ENCODE peak calls at places on chromosomes 12 and 14, in seven cellular contexts. D is SK-N-SH, T is GM12892, J is GM12878, K is K562, C is HepG2, P is H1. U is an unnamed sample.

GRCh38 chr12:9098115-9098452 is 17.6 kb downstream of the A2M start:
- DNase-seq in J (no peak), T (no peak), K (no peak), D (no peak), C (no peak), P (no peak), U (no peak)

GRCh38 chr14:46325777-46326176 is 325.8 kb downstream of the RPL10L start:
- DNase-seq in P (no peak), J (no peak), T (no peak), K (no peak), D (no peak), C (no peak), U (no peak)

GRCh38 chr12:53645191-53645590 is 19.0 kb upstream of the ATF7 start:
- DNase-seq in P (no peak), T (no peak), C (no peak), D (no peak), K (no peak), J (no peak), U (no peak)

GRCh38 chr14:50347521-50347920 is 35.4 kb downstream of the DMAC2L start:
- DNase-seq in K (peak), D (no peak), J (no peak), T (no peak), C (no peak), P (no peak), U (no peak)

GRCh38 chr12:57841445-57841844 is 5.1 kb downstream of the CTDSP2 start:
- DNase-seq in P (no peak), C (no peak), T (no peak), D (peak), J (no peak), K (no peak), U (no peak)

GRCh38 chr12:128969480-128970055 is 116.3 kb downstream of the GLT1D1 start:
- DNase-seq in D (peak), C (no peak), P (peak), J (peak), K (peak), T (peak), U (peak)

GRCh38 chr14:101945171-101945570 is 19.2 kb upstream of the DYNC1H1 start:
- DNase-seq in T (no peak), K (no peak), P (no peak), C (no peak), J (no peak), D (no peak), U (no peak)

GRCh38 chr12:124745468-124745890 is 118.2 kb downstream of the SCARB1 start:
- DNase-seq in T (no peak), K (no peak), P (no peak), C (no peak), J (no peak), D (no peak), U (no peak)

GRCh38 chr12:124087251-124088141 is 114.5 kb downstream of the ZNF664 start:
- DNase-seq in K (no peak), T (no peak), P (no peak), D (peak), J (no peak), C (no peak), U (no peak)

GRCh38 chr12:24561882-24562760 is 386.8 kb downstream of the BCAT1 start:
- DNase-seq in P (peak), J (no peak), C (no peak), K (no peak), T (peak), D (peak), U (peak)

GRCh38 chr14:81655423-81656314 is 122.0 kb upstream of the SEL1L start:
- DNase-seq in K (peak), P (no peak), C (peak), T (no peak), D (no peak), J (no peak), U (no peak)

GRCh38 chr12:10740182-10740581 is 17.1 kb upstream of the YBX3 start:
- DNase-seq in K (peak), C (peak), J (no peak), D (no peak), T (no peak), P (no peak), U (no peak)

GRCh38 chr12:91890742-91891141 is 254.9 kb downstream of the BTG1 start:
- DNase-seq in D (no peak), J (no peak), K (no peak), C (no peak), T (no peak), P (no peak), U (no peak)

GRCh38 chr12:53066594-53066978 is 12.6 kb downstream of the SPRYD3 start:
- DNase-seq in J (no peak), D (no peak), K (no peak), C (no peak), P (no peak), T (no peak), U (no peak)

GRCh38 chr14:71354801-71355200 is 447.5 kb downstream of the PCNX1 start:
- DNase-seq in K (no peak), P (no peak), D (no peak), T (no peak), J (no peak), C (no peak), U (no peak)

GRCh38 chr12:112841240-112841639 is 49.7 kb downstream of the RPH3A start:
- DNase-seq in C (no peak), T (no peak), P (no peak), K (no peak), J (no peak), D (no peak), U (no peak)

GRCh38 chr14:36426836-36427235 is 93.2 kb downstream of the NKX2-1 start:
- DNase-seq in D (no peak), T (no peak), K (no peak), C (no peak), P (no peak), J (no peak), U (no peak)

GRCh38 chr12:13147688-13148531 is 44.4 kb upstream of the GSG1 start:
- DNase-seq in C (no peak), T (no peak), D (no peak), J (no peak), K (no peak), P (no peak), U (no peak)

GRCh38 chr14:35897616-35898111 is 71.5 kb downstream of the BRMS1L start:
- DNase-seq in T (no peak), J (no peak), K (no peak), P (no peak), D (no peak), C (peak), U (no peak)

GRCh38 chr12:111405856-111406473 is at the start of gene SH2B3:
- DNase-seq in T (no peak), P (no peak), J (no peak), C (no peak), K (no peak), D (no peak), U (no peak)

GRCh38 chr12:49330631-49331359 is 6.2 kb downstream of the C1QL4 start:
- DNase-seq in P (no peak), K (no peak), T (no peak), C (no peak), J (no peak), D (no peak), U (no peak)

GRCh38 chr12:42798811-42799438 is 209.4 kb upstream of the PRICKLE1 start:
- DNase-seq in C (no peak), D (no peak), J (no peak), K (no peak), T (no peak), P (no peak), U (no peak)

GRCh38 chr12:98883231-98883630 is 238.1 kb downstream of the APAF1 start:
- DNase-seq in C (no peak), P (no peak), T (no peak), J (no peak), K (no peak), D (no peak), U (no peak)

GRCh38 chr12:43113153-43113552 is 438.9 kb downstream of the ADAMTS20 start:
- DNase-seq in C (no peak), P (no peak), J (no peak), K (no peak), D (peak), T (no peak), U (no peak)

GRCh38 chr14:69291891-69292586 is 32.1 kb downstream of the GALNT16 start:
- DNase-seq in T (no peak), K (no peak), P (peak), C (no peak), D (no peak), J (no peak), U (no peak)

GRCh38 chr12:43842259-43842658 is 6.4 kb downstream of the TMEM117 start:
- DNase-seq in K (no peak), D (no peak), P (no peak), C (no peak), J (no peak), T (no peak), U (no peak)

GRCh38 chr14:92866181-92866752 is 56.7 kb upstream of the CHGA start:
- DNase-seq in T (no peak), K (no peak), C (no peak), P (no peak), J (no peak), D (no peak), U (no peak)

GRCh38 chr12:6533653-6534157 is 612 bp upstream of the GAPDH start:
- DNase-seq in T (peak), P (peak), C (peak), K (peak), J (no peak), D (peak), U (peak)

GRCh38 chr12:19031032-19031431 is 98.5 kb upstream of the PLEKHA5 start:
- DNase-seq in K (no peak), C (no peak), P (no peak), T (no peak), D (no peak), J (no peak), U (no peak)

GRCh38 chr12:116964740-116965090 is 54.0 kb downstream of the FBXW8 start:
- DNase-seq in K (no peak), C (no peak), D (no peak), P (no peak), J (no peak), T (no peak), U (no peak)

GRCh38 chr14:82879949-82880535 is 1346.4 kb upstream of the SEL1L start:
- DNase-seq in T (no peak), D (no peak), J (no peak), C (no peak), K (no peak), P (no peak), U (no peak)

GRCh38 chr12:128069359-128069997 is 197.5 kb upstream of the TMEM132C start:
- DNase-seq in D (peak), J (no peak), K (peak), P (peak), T (no peak), C (peak), U (peak)

GRCh38 chr12:25997401-25997973 is 39.0 kb downstream of the RASSF8 start:
- DNase-seq in C (no peak), P (no peak), J (no peak), T (no peak), D (no peak), K (no peak), U (no peak)

GRCh38 chr14:61503167-61503801 is 181.9 kb downstream of the PRKCH start:
- DNase-seq in P (no peak), C (no peak), J (peak), T (no peak), K (no peak), D (no peak), U (no peak)

GRCh38 chr12:5806376-5807089 is 138.5 kb downstream of the ANO2 start:
- DNase-seq in K (no peak), P (no peak), J (no peak), T (no peak), D (no peak), C (no peak), U (no peak)

GRCh38 chr14:100589760-100590469 is 2.7 kb upstream of the BEGAIN start:
- DNase-seq in D (peak), J (no peak), C (no peak), K (no peak), T (no peak), P (no peak), U (no peak)

GRCh38 chr12:42985506-42985905 is 396.0 kb upstream of the PRICKLE1 start:
- DNase-seq in D (no peak), T (no peak), P (no peak), J (no peak), K (no peak), C (no peak), U (no peak)

GRCh38 chr12:30753761-30754382 is 879 bp downstream of the CAPRIN2 start:
- DNase-seq in P (no peak), T (no peak), D (peak), C (no peak), K (peak), J (no peak), U (no peak)

GRCh38 chr14:68682166-68683103 is 110.4 kb downstream of the ZFP36L1 start:
- DNase-seq in K (peak), J (peak), D (no peak), T (no peak), P (no peak), C (peak), U (no peak)

GRCh38 chr14:87332001-87332400 is 661.0 kb downstream of the GALC start:
- DNase-seq in J (no peak), D (no peak), K (no peak), C (no peak), T (no peak), P (no peak), U (no peak)
- TF ChIP-seq TAF1 in J (no peak), D (no peak), K (no peak), C (no peak), T (no peak), P (no peak), U (no peak)

GRCh38 chr12:54654926-54655325 is 6.8 kb upstream of the DCD start:
- DNase-seq in J (no peak), C (no peak), P (no peak), D (no peak), T (no peak), K (no peak), U (no peak)

GRCh38 chr12:54661048-54661447 is 12.9 kb upstream of the DCD start:
- DNase-seq in T (no peak), P (no peak), K (no peak), C (no peak), J (no peak), D (no peak), U (no peak)

GRCh38 chr12:54660320-54660962 is 12.3 kb upstream of the DCD start:
- DNase-seq in T (no peak), P (no peak), C (no peak), K (no peak), D (no peak), J (no peak), U (no peak)

GRCh38 chr12:54658306-54659264 is 10.4 kb upstream of the DCD start:
- DNase-seq in T (peak), P (peak), K (peak), C (peak), J (no peak), D (peak), U (peak)

DNA sequence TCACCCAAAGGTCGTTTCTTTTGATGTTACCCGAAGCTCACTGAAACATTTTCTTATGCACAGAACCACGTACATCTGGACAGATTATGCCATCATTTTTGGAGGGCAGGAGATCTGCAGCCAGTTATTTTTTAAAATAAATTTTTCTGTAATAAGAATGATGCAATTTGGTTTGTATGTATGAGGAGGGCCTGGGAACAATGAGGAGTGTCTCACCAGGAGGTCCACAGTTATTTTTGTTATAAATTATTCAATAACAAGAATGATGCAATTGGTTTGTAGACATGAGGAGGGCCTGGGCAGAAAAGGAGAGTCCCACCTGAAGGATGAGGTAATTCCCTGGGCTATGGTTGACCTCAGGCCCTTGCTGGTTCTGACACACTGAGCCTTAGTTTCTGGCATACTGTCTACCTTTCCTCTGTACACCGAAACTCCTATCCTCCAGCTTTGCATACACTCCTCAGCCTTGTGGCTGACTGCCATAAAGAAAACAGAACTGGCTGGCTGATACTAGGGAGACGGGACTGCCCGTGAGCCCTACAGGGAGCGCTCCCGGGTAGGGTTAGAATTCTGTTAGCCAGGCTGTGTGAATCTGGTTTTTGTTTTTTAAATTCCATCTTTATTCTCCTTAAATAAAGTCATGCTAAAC is 9.0 kb upstream of the DCD start:
- DNase-seq in D (no peak), P (no peak), T (no peak), K (no peak), C (no peak), J (no peak), U (no peak)
- TF ChIP-seq TAF1 in D (no peak), P (no peak), T (no peak), K (no peak), C (no peak), J (no peak), U (no peak)

GRCh38 chr12:93913845-93914244 is 234.5 kb upstream of the PLXNC1 start:
- DNase-seq in D (no peak), C (no peak), P (no peak), K (no peak), J (no peak), T (no peak), U (no peak)

GRCh38 chr12:93911436-93911835 is 234.3 kb downstream of the CRADD start:
- DNase-seq in P (no peak), D (no peak), C (no peak), J (no peak), T (no peak), K (no peak), U (no peak)

GRCh38 chr12:93908264-93908663 is 231.1 kb downstream of the CRADD start:
- DNase-seq in T (no peak), P (no peak), K (no peak), C (no peak), D (no peak), J (no peak), U (no peak)

GRCh38 chr12:93912086-93912733 is 235.0 kb downstream of the CRADD start:
- DNase-seq in C (no peak), D (no peak), P (no peak), T (no peak), J (no peak), K (peak), U (no peak)

GRCh38 chr12:93908846-93909592 is 231.8 kb downstream of the CRADD start:
- DNase-seq in J (no peak), T (no peak), D (no peak), K (no peak), P (no peak), C (no peak), U (no peak)
- TF ChIP-seq TAF1 in J (no peak), T (no peak), D (no peak), K (no peak), P (no peak), C (no peak), U (no peak)

GRCh38 chr12:104294845-104295674 is 8.5 kb upstream of the EID3 start:
- DNase-seq in C (no peak), K (no peak), D (no peak), P (no peak), J (no peak), T (no peak), U (no peak)

GRCh38 chr12:104299842-104300481 is 3.6 kb upstream of the EID3 start:
- DNase-seq in D (no peak), K (no peak), T (no peak), P (no peak), J (no peak), C (no peak), U (no peak)

GRCh38 chr12:104295954-104296353 is 7.6 kb upstream of the EID3 start:
- DNase-seq in J (no peak), P (no peak), C (no peak), D (no peak), T (no peak), K (no peak), U (no peak)

GRCh38 chr12:104297477-104298113 is 5.9 kb upstream of the EID3 start:
- DNase-seq in T (no peak), C (no peak), J (no peak), K (no peak), D (no peak), P (no peak), U (no peak)

DNA sequence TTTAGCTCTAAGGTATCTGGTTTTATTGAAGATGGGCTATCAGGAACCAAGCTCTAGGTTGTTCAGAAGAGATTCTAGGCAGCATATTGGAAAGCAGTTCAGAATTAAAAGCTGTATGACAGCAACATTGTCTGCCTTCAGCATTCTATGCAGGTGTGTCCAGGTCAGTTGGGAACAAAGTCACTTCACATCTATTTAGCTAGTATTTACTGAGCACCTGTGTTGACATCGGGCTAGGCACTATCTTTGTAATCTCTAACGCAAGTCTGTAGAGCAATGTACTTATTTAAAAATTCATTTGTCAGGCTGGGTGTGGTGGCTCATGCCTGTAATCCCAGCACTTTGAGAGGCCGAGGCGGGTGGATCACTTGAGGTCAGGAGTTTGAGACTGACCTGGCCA is 6.8 kb upstream of the EID3 start:
- DNase-seq in C (no peak), P (no peak), D (no peak), K (no peak), T (no peak), J (no peak), U (no peak)
- TF ChIP-seq TAF1 in C (no peak), P (no peak), D (no peak), K (no peak), T (no peak), J (no peak), U (no peak)

GRCh38 chr14:22837750-22838538 is 1.6 kb downstream of the MMP14 start:
- DNase-seq in T (no peak), D (no peak), K (no peak), C (no peak), P (peak), J (no peak), U (no peak)
- TF ChIP-seq TAF1 in T (no peak), D (peak), K (no peak), C (no peak), P (no peak), J (no peak), U (no peak)

DNA sequence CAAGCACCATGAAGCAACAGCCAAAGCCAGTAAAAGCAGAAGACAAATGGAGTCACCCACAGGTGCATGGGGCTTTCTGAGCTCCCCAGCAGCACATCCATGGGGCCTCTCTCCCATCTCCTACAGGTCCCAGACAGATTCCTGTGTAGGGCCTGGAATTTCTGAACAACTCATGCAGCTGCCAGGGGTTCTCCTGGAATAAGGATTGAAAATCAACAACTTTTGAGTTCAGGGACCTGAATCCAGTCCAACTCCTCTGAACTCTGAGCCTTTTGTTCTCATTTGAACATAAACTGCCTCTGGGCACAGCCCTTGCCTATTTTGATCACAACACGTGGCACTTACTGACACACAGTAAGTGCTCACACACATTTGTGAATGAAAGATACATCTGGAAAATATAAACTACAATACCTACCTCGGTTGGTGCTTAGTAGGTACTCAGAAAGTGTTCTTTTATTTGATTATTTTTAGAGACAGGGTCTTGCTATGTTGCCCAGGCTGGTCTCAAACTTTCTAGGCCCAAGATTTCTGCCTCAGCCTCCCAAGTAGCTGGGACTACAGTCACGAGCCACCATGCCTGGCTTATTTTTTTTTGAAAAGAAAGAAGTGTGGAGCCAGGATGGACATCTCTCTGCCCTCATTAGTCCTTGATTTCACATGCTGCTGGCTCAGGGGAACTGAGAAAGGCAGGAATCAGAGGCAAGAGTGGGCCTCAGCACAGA is 27.1 kb downstream of the SYNE3 start:
- DNase-seq in P (no peak), K (no peak), T (no peak), J (no peak), C (peak), D (no peak), U (no peak)
- TF ChIP-seq TAF1 in P (no peak), K (no peak), T (no peak), J (no peak), C (no peak), D (no peak), U (no peak)